ENCODE peak calls at places on chromosome 10, in seven cellular contexts. T is CD4-positive, alpha-beta memory T cell; Z is NCI-H1092; H is ovary; N is osteoblast; P is T-helper 2 cell; I is cardiac fibroblast. V is an unnamed sample.

GRCh38 chr10:6694447-6695155 is 114.5 kb upstream of the PRKCQ start:
- DNase-seq in H (no peak), N (no peak), T (no peak), Z (no peak), P (no peak), I (no peak), V (no peak)

GRCh38 chr10:15333909-15334649 is 37.0 kb downstream of the FAM171A1 start:
- DNase-seq in T (no peak), Z (no peak), P (no peak), H (no peak), I (no peak), N (no peak), V (no peak)

GRCh38 chr10:132410779-132411532 is 14.0 kb downstream of the PWWP2B start:
- DNase-seq in H (no peak), T (no peak), Z (no peak), P (no peak), N (no peak), I (no peak), V (no peak)

GRCh38 chr10:108598831-108599230 is 1324.5 kb downstream of the XPNPEP1 start:
- DNase-seq in I (no peak), T (no peak), H (no peak), P (no peak), N (no peak), Z (no peak), V (no peak)

GRCh38 chr10:103660364-103661197 is 167.1 kb downstream of the NEURL1 start:
- DNase-seq in T (no peak), Z (no peak), I (peak; percentile 63), H (no peak), N (peak; percentile 95), P (no peak), V (no peak)

GRCh38 chr10:62430881-62431280 is 56.7 kb downstream of the ZNF365 start:
- DNase-seq in T (no peak), N (no peak), P (no peak), I (no peak), H (no peak), Z (no peak), V (no peak)

GRCh38 chr10:129793479-129793878 is 170.6 kb downstream of the EBF3 start:
- DNase-seq in I (no peak), H (no peak), P (no peak), N (no peak), T (no peak), Z (no peak), V (no peak)

GRCh38 chr10:48456361-48456804 is 148.5 kb downstream of the ARHGAP22 start:
- DNase-seq in N (peak; percentile 84), H (peak; percentile 59), T (no peak), Z (no peak), I (peak; percentile 58), P (no peak), V (no peak)

GRCh38 chr10:100192350-100192749 is 6.5 kb upstream of the ERLIN1 start:
- DNase-seq in H (no peak), P (no peak), N (no peak), Z (no peak), I (no peak), T (no peak), V (no peak)

GRCh38 chr10:12333382-12334185 is 15.8 kb upstream of the CAMK1D start:
- DNase-seq in T (peak; percentile 22), P (no peak), N (peak; percentile 96), Z (no peak), I (peak; percentile 91), H (peak; percentile 60), V (peak; percentile 17)

GRCh38 chr10:111875760-111876159 is 307.8 kb downstream of the GPAM start:
- DNase-seq in N (no peak), H (no peak), T (no peak), P (no peak), I (no peak), Z (no peak), V (no peak)

GRCh38 chr10:78211476-78212110 is 177.9 kb downstream of the RPS24 start:
- DNase-seq in N (peak; percentile 96), Z (peak; percentile 14), I (peak; percentile 73), T (no peak), P (no peak), H (peak; percentile 58), V (peak; percentile 2)

GRCh38 chr10:90779573-90779972 is 78.3 kb downstream of the HTR7 start:
- DNase-seq in N (peak; percentile 46), T (no peak), Z (no peak), I (no peak), H (no peak), P (no peak), V (no peak)

GRCh38 chr10:131616040-131616439 is 284.8 kb upstream of the PPP2R2D start:
- DNase-seq in Z (no peak), T (no peak), P (no peak), H (no peak), I (no peak), N (peak; percentile 63), V (no peak)

GRCh38 chr10:127303105-127303504 is 106.7 kb upstream of the INSYN2A start:
- DNase-seq in I (no peak), T (no peak), H (no peak), Z (no peak), N (no peak), P (no peak), V (no peak)

GRCh38 chr10:17175551-17175950 is 25.9 kb downstream of the TRDMT1 start:
- DNase-seq in P (no peak), N (peak; percentile 34), I (peak; percentile 48), H (peak; percentile 38), T (no peak), Z (no peak), V (no peak)

GRCh38 chr10:59177031-59177861 is 803 bp downstream of the PHYHIPL start:
- DNase-seq in I (peak; percentile 70), P (peak; percentile 3), Z (peak; percentile 56), N (peak; percentile 96), T (no peak), H (peak; percentile 26), V (peak; percentile 20)

GRCh38 chr10:110802551-110803238 is 69.0 kb upstream of the PDCD4 start:
- DNase-seq in T (peak; percentile 64), I (peak; percentile 75), N (no peak), Z (peak; percentile 70), P (no peak), H (no peak), V (peak; percentile 79)

GRCh38 chr10:132899751-132900065 is 42.7 kb downstream of the CFAP46 start:
- DNase-seq in H (peak; percentile 11), N (peak; percentile 54), I (no peak), T (no peak), P (no peak), Z (no peak), V (no peak)

GRCh38 chr10:14588084-14588937 is 186.4 kb downstream of the FAM107B start:
- DNase-seq in N (peak; percentile 90), H (no peak), Z (no peak), T (peak; percentile 53), P (no peak), I (peak; percentile 79), V (no peak)

GRCh38 chr10:12940791-12941190 is 60.7 kb downstream of the CCDC3 start:
- DNase-seq in I (no peak), N (no peak), T (no peak), H (no peak), P (no peak), Z (no peak), V (no peak)

GRCh38 chr10:71766717-71767419 is 6.5 kb downstream of the VSIR start:
- DNase-seq in N (peak; percentile 98), Z (no peak), H (peak; percentile 75), I (peak; percentile 96), T (peak; percentile 29), P (no peak), V (no peak)

GRCh38 chr10:109889867-109890266 is 33.4 kb downstream of the XPNPEP1 start:
- DNase-seq in I (peak; percentile 69), T (no peak), Z (no peak), N (peak; percentile 86), H (no peak), P (no peak), V (no peak)

GRCh38 chr10:35643151-35643975 is 1.3 kb upstream of the FZD8 start:
- DNase-seq in P (no peak), N (peak; percentile 96), H (peak; percentile 70), Z (peak; percentile 33), I (peak; percentile 76), T (peak; percentile 19), V (no peak)

GRCh38 chr10:61804414-61804813 is 97.1 kb upstream of the ARID5B start:
- DNase-seq in Z (no peak), I (peak; percentile 44), H (no peak), P (no peak), T (no peak), N (no peak), V (no peak)

GRCh38 chr10:37728830-37729229 is 128.6 kb downstream of the ZNF248 start:
- DNase-seq in H (no peak), N (no peak), P (no peak), I (no peak), Z (no peak), T (no peak), V (no peak)

GRCh38 chr10:14459670-14460069 is 128.9 kb upstream of the FRMD4A start:
- DNase-seq in Z (no peak), I (no peak), H (no peak), P (no peak), N (no peak), T (no peak), V (no peak)

GRCh38 chr10:59333731-59334130 is 28.6 kb downstream of the FAM13C start:
- DNase-seq in T (no peak), Z (no peak), N (no peak), I (no peak), P (no peak), H (no peak), V (no peak)

GRCh38 chr10:127013251-127013656 is 108.0 kb downstream of the DOCK1 start:
- DNase-seq in I (peak; percentile 10), N (no peak), T (no peak), P (no peak), Z (no peak), H (no peak), V (no peak)

GRCh38 chr10:90417056-90417455 is 440.8 kb downstream of the HTR7 start:
- DNase-seq in N (no peak), H (no peak), Z (no peak), T (no peak), I (peak; percentile 78), P (no peak), V (no peak)

GRCh38 chr10:114634607-114634974 is 23.5 kb downstream of the ABLIM1 start:
- DNase-seq in P (no peak), I (peak; percentile 95), H (peak; percentile 82), N (peak; percentile 93), Z (no peak), T (no peak), V (no peak)

V was measured in NCI-H2029 treated with DMSO at 0.1 percent for 48 hours.